ENCODE peak calls at places on chromosomes 3 and 15, in six cellular contexts. P, L, N, B, V and G are unnamed samples.

GRCh38 chr3:52730681-52731080 is 24.8 kb downstream of the SPCS1 start:
- DNase-seq in P (no peak), L (peak; percentile 26), N (no peak), B (no peak), V (no peak), G (no peak)

GRCh38 chr3:34782876-34783275 is 856.4 kb upstream of the ARPP21 start:
- DNase-seq in P (no peak), L (peak; percentile 6), N (no peak), B (no peak), V (no peak), G (no peak)

GRCh38 chr3:75334299-75334698 is 329.8 kb upstream of the FRG2C start:
- DNase-seq in P (no peak), L (no peak), N (no peak), B (no peak), V (no peak), G (no peak)

GRCh38 chr3:134606033-134607025 is 44.5 kb downstream of the KY start:
- DNase-seq in P (no peak), L (peak; percentile 37), N (no peak), B (no peak), V (no peak), G (no peak)

GRCh38 chr3:7977245-7978103 is 524.1 kb upstream of the LMCD1 start:
- DNase-seq in P (no peak), L (peak; percentile 70), N (no peak), B (no peak), V (peak; percentile 19), G (no peak)

GRCh38 chr3:192930585-192930984 is 12.9 kb upstream of the MB21D2 start:
- DNase-seq in P (no peak), L (no peak), N (no peak), B (no peak), V (no peak), G (no peak)

GRCh38 chr3:113697192-113698090 is 999 bp upstream of the USF3 start:
- DNase-seq in P (peak; percentile 33), L (peak; percentile 25), N (peak; percentile 7), B (no peak), V (peak; percentile 23), G (no peak)

GRCh38 chr3:16937421-16937820 is 52.7 kb downstream of the PLCL2 start:
- DNase-seq in P (no peak), L (no peak), N (no peak), B (no peak), V (no peak), G (no peak)

GRCh38 chr3:144221771-144222170 is 250.1 kb downstream of the DIPK2A start:
- DNase-seq in P (peak; percentile 39), L (no peak), N (no peak), B (no peak), V (no peak), G (no peak)

GRCh38 chr15:88701561-88702095 is 62.8 kb downstream of the ISG20 start:
- DNase-seq in P (peak; percentile 61), L (peak; percentile 9), N (peak; percentile 39), B (peak; percentile 15), V (peak; percentile 33), G (no peak)
- TF ChIP-seq CTCF in P (peak; percentile 80), L (peak; percentile 37), N (peak; percentile 72), B (peak; percentile 73), V (peak; percentile 20), G (no peak)

GRCh38 chr3:183293966-183294365 is 40.9 kb downstream of the B3GNT5 start:
- DNase-seq in P (no peak), L (no peak), N (no peak), B (no peak), V (no peak), G (no peak)
- H3K4me1 ChIP-seq in P (peaks cover 3% of the 10 kb centered on the region), L (no peaks in the 10 kb centered on the region), N (peaks cover 14% of the 10 kb centered on the region), B (peaks cover 5% of the 10 kb centered on the region), V (peaks cover 9% of the 10 kb centered on the region), G (no peaks in the 10 kb centered on the region)

DNA sequence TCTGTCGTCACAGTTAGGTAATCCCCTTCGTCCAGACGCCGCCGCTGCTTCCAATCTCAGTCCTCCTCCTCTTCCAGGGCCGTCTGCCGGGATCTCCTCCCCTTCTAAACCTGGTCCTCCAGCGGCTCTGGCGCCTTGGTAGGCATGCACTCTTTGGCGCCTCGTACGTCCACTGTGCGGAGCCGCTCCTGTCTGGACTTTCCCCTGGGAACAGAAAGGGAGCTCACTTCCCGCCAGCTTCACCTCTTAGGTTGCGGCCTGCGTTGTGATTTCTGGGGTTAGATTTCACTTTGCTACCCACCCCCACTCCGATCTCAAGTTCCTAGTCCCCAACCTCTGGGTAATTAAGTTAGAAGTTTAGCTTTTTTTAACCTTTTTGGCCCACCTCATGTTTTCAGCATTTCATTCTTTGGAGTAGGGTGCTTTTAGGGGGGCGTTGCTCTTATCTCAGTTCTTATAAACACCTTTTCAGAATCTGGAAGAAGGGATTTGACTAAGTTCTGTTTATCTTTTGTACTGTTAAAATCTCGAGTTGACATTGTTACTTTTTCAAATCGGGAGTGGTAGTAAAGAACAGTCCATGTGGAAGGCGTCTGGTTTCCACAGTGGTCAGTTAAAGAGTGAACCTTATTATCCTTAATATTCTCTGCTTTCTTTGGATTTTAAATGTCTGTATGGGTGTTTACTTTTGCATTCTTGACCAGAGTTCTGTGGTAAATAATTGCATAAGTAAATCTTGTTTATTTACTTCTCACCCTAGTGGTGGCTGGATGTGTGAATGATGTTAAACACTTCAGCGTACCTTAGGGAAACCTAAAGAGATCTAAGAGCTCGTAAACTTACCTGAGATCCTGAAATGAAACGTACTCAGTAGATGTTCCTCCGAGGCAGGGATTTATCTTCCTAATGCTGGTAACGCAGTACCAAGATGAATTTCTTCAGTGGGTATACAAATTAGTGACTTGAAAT is 611 bp downstream of the CTDSPL2 start:
- DNase-seq in P (no peak), L (peak; percentile 71), N (peak; percentile 62), B (peak; percentile 21), V (peak; percentile 85), G (no peak)
- TF ChIP-seq CTCF in P (peak; percentile 51), L (no peak), N (peak; percentile 6), B (peak; percentile 28), V (peak; percentile 14), G (peak; percentile 13)

GRCh38 chr15:74869726-74870407 is 3.3 kb downstream of the SCAMP2 start:
- DNase-seq in P (no peak), L (peak; percentile 73), N (no peak), B (no peak), V (peak; percentile 24), G (no peak)
- H3K4me1 ChIP-seq in P (no peaks in the 10 kb centered on the region), L (peaks cover 32% of the 10 kb centered on the region), N (peaks cover 75% of the 10 kb centered on the region), B (peaks cover 54% of the 10 kb centered on the region), V (peaks cover 71% of the 10 kb centered on the region), G (peaks cover 45% of the 10 kb centered on the region)